ENCODE peak calls at places on chromosomes 6 and 20, in seven cellular contexts. P is kidney, W is nephron progenitor cell, A is A549, F is neural progenitor cell, O is AG04449, R is fibroblast of mammary gland. B is an unnamed sample.

GRCh38 chr20:17721802-17722486 is 22.2 kb downstream of the BANF2 start:
- DNase-seq in P (no peak), W (no peak), A (no peak), F (no peak), O (no peak), R (peak; percentile 10), B (peak; percentile 33)

GRCh38 chr6:37877373-37878149 is 58.0 kb downstream of the ZFAND3 start:
- DNase-seq in P (no peak), W (no peak), A (no peak), F (no peak), O (no peak), R (peak; percentile 68), B (no peak)

GRCh38 chr6:139239137-139239536 is 52.7 kb downstream of the TXLNB start:
- DNase-seq in P (no peak), W (no peak), A (no peak), F (no peak), O (no peak), R (no peak), B (no peak)

GRCh38 chr6:157873735-157874344 is 50.8 kb downstream of the SNX9 start:
- DNase-seq in P (peak; percentile 82), W (peak; percentile 78), A (peak; percentile 71), F (peak; percentile 81), O (no peak), R (peak; percentile 74), B (no peak)

GRCh38 chr6:74409447-74409846 is 713.4 kb downstream of the CD109 start:
- DNase-seq in P (no peak), W (no peak), A (peak; percentile 55), F (peak; percentile 9), O (peak; percentile 42), R (peak; percentile 85), B (no peak)

GRCh38 chr6:64230530-64230929 is 594.9 kb downstream of the PHF3 start:
- DNase-seq in P (no peak), W (no peak), A (no peak), F (no peak), O (no peak), R (no peak), B (no peak)

GRCh38 chr20:63539092-63539430 is 1.9 kb upstream of the PTK6 start:
- DNase-seq in P (peak; percentile 73), W (no peak), A (no peak), F (no peak), O (no peak), R (no peak), B (no peak)

GRCh38 chr6:39453956-39454524 is 131.5 kb upstream of the KCNK16 start:
- DNase-seq in P (no peak), W (no peak), A (no peak), F (no peak), O (no peak), R (peak; percentile 6), B (no peak)

GRCh38 chr6:2949121-2949520 is 22.2 kb downstream of the SERPINB6 start:
- DNase-seq in P (no peak), W (no peak), A (no peak), F (no peak), O (no peak), R (no peak), B (no peak)

GRCh38 chr20:36631651-36632050 is 14.3 kb downstream of the SLA2 start:
- DNase-seq in P (no peak), W (no peak), A (no peak), F (no peak), O (no peak), R (no peak), B (no peak)

GRCh38 chr6:74280130-74280692 is 584.2 kb downstream of the CD109 start:
- DNase-seq in P (no peak), W (no peak), A (peak; percentile 4), F (no peak), O (no peak), R (peak; percentile 25), B (no peak)

GRCh38 chr6:97068211-97068610 is 143.7 kb downstream of the KLHL32 start:
- DNase-seq in P (no peak), W (peak; percentile 22), A (peak; percentile 26), F (peak; percentile 30), O (no peak), R (peak; percentile 54), B (no peak)

GRCh38 chr6:16401868-16402267 is 163.5 kb downstream of the GMPR start:
- DNase-seq in P (no peak), W (no peak), A (no peak), F (no peak), O (no peak), R (peak; percentile 36), B (no peak)

GRCh38 chr20:61895016-61895415 is 170.7 kb downstream of the TAF4 start:
- DNase-seq in P (peak; percentile 72), W (no peak), A (no peak), F (no peak), O (no peak), R (no peak), B (no peak)

GRCh38 chr20:57397693-57398108 is 6.5 kb downstream of the RBM38 start:
- DNase-seq in P (peak; percentile 60), W (no peak), A (no peak), F (no peak), O (no peak), R (no peak), B (peak; percentile 51)

GRCh38 chr20:24732599-24732998 is 216.5 kb upstream of the CST7 start:
- DNase-seq in P (no peak), W (no peak), A (no peak), F (no peak), O (no peak), R (no peak), B (no peak)

GRCh38 chr6:154187714-154188113 is 148.7 kb downstream of the OPRM1 start:
- DNase-seq in P (no peak), W (no peak), A (no peak), F (no peak), O (no peak), R (no peak), B (no peak)

GRCh38 chr6:35471836-35472345 is 3.7 kb downstream of the RPL10A start:
- DNase-seq in P (no peak), W (no peak), A (no peak), F (no peak), O (no peak), R (no peak), B (no peak)

DNA sequence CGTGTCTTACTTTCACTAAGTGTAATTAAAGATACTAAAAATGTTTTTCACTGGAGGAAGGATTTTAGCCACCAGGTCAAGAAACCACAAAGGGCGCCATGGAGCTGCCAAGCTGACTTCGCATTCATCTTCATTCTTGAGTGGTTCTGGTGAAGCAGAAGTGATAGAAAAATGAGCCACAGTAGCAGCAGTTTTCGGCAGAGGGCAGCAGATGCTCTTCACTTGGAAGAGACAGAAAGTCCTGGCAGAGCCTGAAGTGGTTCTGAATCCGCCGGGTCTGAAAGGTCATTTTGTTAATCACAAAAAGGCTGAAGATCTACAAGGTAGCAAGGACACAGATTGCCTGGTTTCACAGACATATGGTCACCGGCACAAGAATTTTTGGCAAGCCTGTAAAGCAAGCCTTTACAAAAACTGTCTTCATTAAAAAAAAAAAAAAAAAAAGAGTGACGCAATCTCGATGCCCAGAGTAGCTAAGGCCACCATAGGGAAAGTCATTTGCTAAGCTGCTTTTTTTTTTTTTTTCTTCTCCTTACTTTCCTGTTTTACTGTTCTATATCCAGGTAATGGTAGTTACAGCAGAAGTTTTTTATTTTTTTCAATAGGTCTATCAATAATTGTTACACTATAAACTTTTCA is 345.1 kb upstream of the AGPAT4 start:
- DNase-seq in P (no peak), W (peak; percentile 36), A (peak; percentile 80), F (peak; percentile 78), O (peak; percentile 4), R (peak; percentile 78), B (no peak)
- TF ChIP-seq CTCF in P (peak; percentile 64), W (peak; percentile 43), A (peak; percentile 65), F (peak; percentile 71), O (peak; percentile 61), R (peak; percentile 76), B (peak; percentile 87)

GRCh38 chr6:31922942-31923341 is 4.6 kb upstream of the C2 start:
- DNase-seq in P (no peak), W (no peak), A (no peak), F (peak; percentile 39), O (no peak), R (peak; percentile 29), B (no peak)
- TF ChIP-seq CTCF in P (no peak), W (no peak), A (no peak), F (peak; percentile 36), O (no peak), R (peak; percentile 17), B (peak; percentile 35)

GRCh38 chr6:47352169-47352568 is 42.5 kb upstream of the TNFRSF21 start:
- DNase-seq in P (no peak), W (no peak), A (peak; percentile 10), F (peak; percentile 16), O (no peak), R (no peak), B (no peak)
- TF ChIP-seq CTCF in P (no peak), W (no peak), A (no peak), F (peak; percentile 51), O (no peak), R (peak; percentile 29), B (peak; percentile 39)

DNA sequence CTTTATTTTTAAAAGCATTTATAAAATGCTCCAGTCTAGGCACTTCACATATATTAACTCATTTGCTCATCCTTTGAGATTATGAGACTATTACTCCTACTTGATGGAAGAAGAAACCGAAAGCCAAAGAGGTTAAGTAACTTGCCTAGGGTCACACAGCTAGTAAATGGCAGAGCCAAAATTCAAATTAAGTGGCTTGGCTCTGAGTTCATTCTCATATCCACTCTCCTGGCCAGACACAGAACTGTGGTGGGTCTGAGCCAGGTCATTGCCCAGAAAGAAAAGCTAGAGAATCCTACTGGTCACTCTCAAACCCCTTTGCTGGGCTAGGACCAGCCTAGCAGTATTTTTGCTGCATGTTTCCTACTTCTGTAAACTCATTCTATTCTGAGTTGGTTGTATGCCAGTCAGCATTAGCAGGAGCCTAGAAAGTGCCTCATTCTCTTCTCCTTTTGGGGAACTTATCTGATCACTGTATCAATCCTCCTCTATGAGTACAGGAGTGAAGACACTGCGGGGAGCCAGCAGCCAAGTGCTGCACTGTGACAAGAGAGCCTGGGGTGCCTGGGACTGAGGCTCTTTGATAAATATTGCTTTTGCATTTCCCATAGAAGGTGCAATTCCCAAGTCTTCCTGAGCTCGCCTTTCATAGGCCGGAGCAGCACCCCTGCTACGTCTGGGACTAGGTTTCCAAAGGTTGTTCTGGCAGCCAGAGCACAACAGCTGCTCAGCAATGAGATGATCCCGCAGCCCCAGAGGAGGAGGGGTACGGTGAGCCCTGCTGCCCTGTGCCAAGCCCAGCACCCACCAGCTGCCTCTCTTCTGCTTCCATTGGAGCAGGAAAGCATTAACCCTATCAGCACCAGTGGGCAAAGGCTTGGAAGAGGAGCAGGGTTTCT is 728.3 kb downstream of the MAFB start:
- DNase-seq in P (no peak), W (no peak), A (no peak), F (no peak), O (no peak), R (no peak), B (no peak)
- TF ChIP-seq CTCF in P (no peak), W (no peak), A (no peak), F (peak; percentile 5), O (no peak), R (no peak), B (no peak)

GRCh38 chr20:46438156-46438750 is 31.8 kb upstream of the ELMO2 start:
- DNase-seq in P (no peak), W (no peak), A (peak; percentile 50), F (peak; percentile 65), O (no peak), R (peak; percentile 48), B (no peak)
- TF ChIP-seq CTCF in P (peak; percentile 13), W (peak; percentile 12), A (peak; percentile 49), F (peak; percentile 62), O (peak; percentile 42), R (peak; percentile 44), B (peak; percentile 77)